ENCODE peak calls at places on chromosome 11, in four cellular contexts. One of them, this sample, is unnamed.

GRCh38 chr11:64074239-64074638 is 38.5 kb downstream of the FLRT1 start:
- DNase-seq in NAMALWA: no peak
- DNase-seq in stimulated activated naive CD8-positive, alpha-beta T cell treated with anti-CD3 and anti-CD28 coated beads, Interleukin-15, Interleukin-2, amounts not matched to agents 100 U/mL and 50 U/mL, for 24 hours: no peak
- DNase-seq in Karpas-422: no peak
- DNase-seq in this sample: no peak

GRCh38 chr11:35155677-35156076 is 16.7 kb downstream of the CD44 start:
- DNase-seq in NAMALWA: no peak
- DNase-seq in Karpas-422: no peak
- DNase-seq in stimulated activated naive CD8-positive, alpha-beta T cell treated with anti-CD3 and anti-CD28 coated beads, Interleukin-15, Interleukin-2, amounts not matched to agents 100 U/mL and 50 U/mL, for 24 hours: no peak
- DNase-seq in this sample: no peak

GRCh38 chr11:58561394-58562102 is 14.1 kb downstream of the LPXN start:
- DNase-seq in stimulated activated naive CD8-positive, alpha-beta T cell treated with anti-CD3 and anti-CD28 coated beads, Interleukin-15, Interleukin-2, amounts not matched to agents 100 U/mL and 50 U/mL, for 24 hours: no peak
- DNase-seq in Karpas-422: no peak
- DNase-seq in NAMALWA: no peak
- DNase-seq in this sample: no peak

GRCh38 chr11:10809373-10810199 is 860 bp upstream of the EIF4G2 start:
- DNase-seq in stimulated activated naive CD8-positive, alpha-beta T cell treated with anti-CD3 and anti-CD28 coated beads, Interleukin-15, Interleukin-2, amounts not matched to agents 100 U/mL and 50 U/mL, for 24 hours: peak
- DNase-seq in NAMALWA: peak
- DNase-seq in Karpas-422: peak
- DNase-seq in this sample: peak

GRCh38 chr11:95074806-95075563 is 8.3 kb downstream of the SRSF8 start:
- DNase-seq in Karpas-422: no peak
- DNase-seq in NAMALWA: no peak
- DNase-seq in stimulated activated naive CD8-positive, alpha-beta T cell treated with anti-CD3 and anti-CD28 coated beads, Interleukin-15, Interleukin-2, amounts not matched to agents 100 U/mL and 50 U/mL, for 24 hours: no peak
- DNase-seq in this sample: no peak

GRCh38 chr11:68567553-68567952 is 107.0 kb downstream of the PPP6R3 start:
- DNase-seq in NAMALWA: no peak
- DNase-seq in stimulated activated naive CD8-positive, alpha-beta T cell treated with anti-CD3 and anti-CD28 coated beads, Interleukin-15, Interleukin-2, amounts not matched to agents 100 U/mL and 50 U/mL, for 24 hours: no peak
- DNase-seq in Karpas-422: no peak
- DNase-seq in this sample: no peak

GRCh38 chr11:111573821-111574249 is 28.4 kb upstream of the SIK2 start:
- DNase-seq in Karpas-422: peak
- DNase-seq in NAMALWA: no peak
- DNase-seq in stimulated activated naive CD8-positive, alpha-beta T cell treated with anti-CD3 and anti-CD28 coated beads, Interleukin-15, Interleukin-2, amounts not matched to agents 100 U/mL and 50 U/mL, for 24 hours: no peak
- DNase-seq in this sample: no peak

GRCh38 chr11:117839234-117839882 is 14.8 kb upstream of the FXYD2 start:
- DNase-seq in stimulated activated naive CD8-positive, alpha-beta T cell treated with anti-CD3 and anti-CD28 coated beads, Interleukin-15, Interleukin-2, amounts not matched to agents 100 U/mL and 50 U/mL, for 24 hours: no peak
- DNase-seq in NAMALWA: no peak
- DNase-seq in Karpas-422: no peak
- DNase-seq in this sample: no peak

GRCh38 chr11:102280237-102280833 is 36.9 kb upstream of the BIRC3 start:
- DNase-seq in Karpas-422: no peak
- DNase-seq in NAMALWA: no peak
- DNase-seq in stimulated activated naive CD8-positive, alpha-beta T cell treated with anti-CD3 and anti-CD28 coated beads, Interleukin-15, Interleukin-2, amounts not matched to agents 100 U/mL and 50 U/mL, for 24 hours: no peak
- DNase-seq in this sample: no peak

GRCh38 chr11:113587318-113587739 is 112.1 kb upstream of the DRD2 start:
- DNase-seq in stimulated activated naive CD8-positive, alpha-beta T cell treated with anti-CD3 and anti-CD28 coated beads, Interleukin-15, Interleukin-2, amounts not matched to agents 100 U/mL and 50 U/mL, for 24 hours: peak
- DNase-seq in NAMALWA: no peak
- DNase-seq in Karpas-422: no peak
- DNase-seq in this sample: no peak

GRCh38 chr11:2573240-2574042 is 126.4 kb downstream of the KCNQ1OT1 start:
- DNase-seq in NAMALWA: no peak
- DNase-seq in stimulated activated naive CD8-positive, alpha-beta T cell treated with anti-CD3 and anti-CD28 coated beads, Interleukin-15, Interleukin-2, amounts not matched to agents 100 U/mL and 50 U/mL, for 24 hours: no peak
- DNase-seq in Karpas-422: no peak
- DNase-seq in this sample: no peak

GRCh38 chr11:77106321-77106720 is 3.7 kb downstream of the OMP start:
- DNase-seq in NAMALWA: no peak
- DNase-seq in Karpas-422: peak
- DNase-seq in stimulated activated naive CD8-positive, alpha-beta T cell treated with anti-CD3 and anti-CD28 coated beads, Interleukin-15, Interleukin-2, amounts not matched to agents 100 U/mL and 50 U/mL, for 24 hours: no peak
- DNase-seq in this sample: no peak

GRCh38 chr11:96648991-96649390 is 259.2 kb downstream of the JRKL start:
- DNase-seq in stimulated activated naive CD8-positive, alpha-beta T cell treated with anti-CD3 and anti-CD28 coated beads, Interleukin-15, Interleukin-2, amounts not matched to agents 100 U/mL and 50 U/mL, for 24 hours: no peak
- DNase-seq in NAMALWA: no peak
- DNase-seq in Karpas-422: no peak
- DNase-seq in this sample: no peak

GRCh38 chr11:14529933-14530332 is 9.7 kb upstream of the PSMA1 start:
- DNase-seq in NAMALWA: no peak
- DNase-seq in Karpas-422: no peak
- DNase-seq in stimulated activated naive CD8-positive, alpha-beta T cell treated with anti-CD3 and anti-CD28 coated beads, Interleukin-15, Interleukin-2, amounts not matched to agents 100 U/mL and 50 U/mL, for 24 hours: no peak
- DNase-seq in this sample: no peak

GRCh38 chr11:109704432-109704831 is 282.4 kb downstream of the C11orf87 start:
- DNase-seq in Karpas-422: no peak
- DNase-seq in NAMALWA: no peak
- DNase-seq in stimulated activated naive CD8-positive, alpha-beta T cell treated with anti-CD3 and anti-CD28 coated beads, Interleukin-15, Interleukin-2, amounts not matched to agents 100 U/mL and 50 U/mL, for 24 hours: no peak
- DNase-seq in this sample: no peak

GRCh38 chr11:112734207-112734606 is 227.0 kb upstream of the NCAM1 start:
- DNase-seq in stimulated activated naive CD8-positive, alpha-beta T cell treated with anti-CD3 and anti-CD28 coated beads, Interleukin-15, Interleukin-2, amounts not matched to agents 100 U/mL and 50 U/mL, for 24 hours: no peak
- DNase-seq in Karpas-422: peak
- DNase-seq in NAMALWA: peak
- DNase-seq in this sample: peak

GRCh38 chr11:62489204-62489603 is 57.4 kb downstream of the AHNAK start:
- DNase-seq in Karpas-422: no peak
- DNase-seq in NAMALWA: no peak
- DNase-seq in stimulated activated naive CD8-positive, alpha-beta T cell treated with anti-CD3 and anti-CD28 coated beads, Interleukin-15, Interleukin-2, amounts not matched to agents 100 U/mL and 50 U/mL, for 24 hours: no peak
- DNase-seq in this sample: no peak

GRCh38 chr11:5701184-5701583 is 11.6 kb downstream of the TRIM22 start:
- DNase-seq in NAMALWA: no peak
- DNase-seq in Karpas-422: no peak
- DNase-seq in stimulated activated naive CD8-positive, alpha-beta T cell treated with anti-CD3 and anti-CD28 coated beads, Interleukin-15, Interleukin-2, amounts not matched to agents 100 U/mL and 50 U/mL, for 24 hours: no peak
- DNase-seq in this sample: no peak

GRCh38 chr11:75311858-75312288 is 39.6 kb downstream of the ARRB1 start:
- DNase-seq in NAMALWA: no peak
- DNase-seq in Karpas-422: no peak
- DNase-seq in stimulated activated naive CD8-positive, alpha-beta T cell treated with anti-CD3 and anti-CD28 coated beads, Interleukin-15, Interleukin-2, amounts not matched to agents 100 U/mL and 50 U/mL, for 24 hours: no peak
- DNase-seq in this sample: no peak

GRCh38 chr11:83998921-83999320 is 712.8 kb upstream of the CCDC90B start:
- DNase-seq in Karpas-422: no peak
- DNase-seq in NAMALWA: no peak
- DNase-seq in stimulated activated naive CD8-positive, alpha-beta T cell treated with anti-CD3 and anti-CD28 coated beads, Interleukin-15, Interleukin-2, amounts not matched to agents 100 U/mL and 50 U/mL, for 24 hours: no peak
- DNase-seq in this sample: no peak

GRCh38 chr11:40185793-40186192 is 1273.7 kb downstream of the LRRC4C start:
- DNase-seq in NAMALWA: no peak
- DNase-seq in Karpas-422: no peak
- DNase-seq in stimulated activated naive CD8-positive, alpha-beta T cell treated with anti-CD3 and anti-CD28 coated beads, Interleukin-15, Interleukin-2, amounts not matched to agents 100 U/mL and 50 U/mL, for 24 hours: no peak
- DNase-seq in this sample: no peak

GRCh38 chr11:24163146-24163545 is 333.7 kb upstream of the LUZP2 start:
- DNase-seq in stimulated activated naive CD8-positive, alpha-beta T cell treated with anti-CD3 and anti-CD28 coated beads, Interleukin-15, Interleukin-2, amounts not matched to agents 100 U/mL and 50 U/mL, for 24 hours: no peak
- DNase-seq in NAMALWA: no peak
- DNase-seq in Karpas-422: no peak
- DNase-seq in this sample: no peak

GRCh38 chr11:76237914-76238313 is 31.6 kb upstream of the WNT11 start:
- DNase-seq in NAMALWA: peak
- DNase-seq in Karpas-422: no peak
- DNase-seq in stimulated activated naive CD8-positive, alpha-beta T cell treated with anti-CD3 and anti-CD28 coated beads, Interleukin-15, Interleukin-2, amounts not matched to agents 100 U/mL and 50 U/mL, for 24 hours: no peak
- DNase-seq in this sample: no peak

GRCh38 chr11:32526715-32527114 is 56.9 kb upstream of the EIF3M start:
- DNase-seq in Karpas-422: no peak
- DNase-seq in NAMALWA: no peak
- DNase-seq in stimulated activated naive CD8-positive, alpha-beta T cell treated with anti-CD3 and anti-CD28 coated beads, Interleukin-15, Interleukin-2, amounts not matched to agents 100 U/mL and 50 U/mL, for 24 hours: no peak
- DNase-seq in this sample: no peak

GRCh38 chr11:61254403-61255025 is 13.5 kb downstream of the PGA5 start:
- DNase-seq in stimulated activated naive CD8-positive, alpha-beta T cell treated with anti-CD3 and anti-CD28 coated beads, Interleukin-15, Interleukin-2, amounts not matched to agents 100 U/mL and 50 U/mL, for 24 hours: peak
- DNase-seq in NAMALWA: peak
- DNase-seq in Karpas-422: peak
- DNase-seq in this sample: peak

GRCh38 chr11:109048098-109048497 is 373.9 kb upstream of the C11orf87 start:
- DNase-seq in NAMALWA: no peak
- DNase-seq in stimulated activated naive CD8-positive, alpha-beta T cell treated with anti-CD3 and anti-CD28 coated beads, Interleukin-15, Interleukin-2, amounts not matched to agents 100 U/mL and 50 U/mL, for 24 hours: no peak
- DNase-seq in Karpas-422: no peak
- DNase-seq in this sample: no peak

GRCh38 chr11:57047610-57048009 is 58.9 kb downstream of the OR5AK2 start:
- DNase-seq in Karpas-422: no peak
- DNase-seq in stimulated activated naive CD8-positive, alpha-beta T cell treated with anti-CD3 and anti-CD28 coated beads, Interleukin-15, Interleukin-2, amounts not matched to agents 100 U/mL and 50 U/mL, for 24 hours: no peak
- DNase-seq in NAMALWA: no peak
- DNase-seq in this sample: no peak

GRCh38 chr11:8249482-8249881 is 14.2 kb downstream of the LMO1 start:
- DNase-seq in Karpas-422: no peak
- DNase-seq in NAMALWA: no peak
- DNase-seq in stimulated activated naive CD8-positive, alpha-beta T cell treated with anti-CD3 and anti-CD28 coated beads, Interleukin-15, Interleukin-2, amounts not matched to agents 100 U/mL and 50 U/mL, for 24 hours: no peak
- DNase-seq in this sample: no peak

GRCh38 chr11:45339754-45340519 is 53.8 kb upstream of the SYT13 start:
- DNase-seq in stimulated activated naive CD8-positive, alpha-beta T cell treated with anti-CD3 and anti-CD28 coated beads, Interleukin-15, Interleukin-2, amounts not matched to agents 100 U/mL and 50 U/mL, for 24 hours: peak
- DNase-seq in NAMALWA: peak
- DNase-seq in Karpas-422: peak
- DNase-seq in this sample: peak

GRCh38 chr11:38791346-38791961 is 2193.4 kb upstream of the RAG2 start:
- DNase-seq in stimulated activated naive CD8-positive, alpha-beta T cell treated with anti-CD3 and anti-CD28 coated beads, Interleukin-15, Interleukin-2, amounts not matched to agents 100 U/mL and 50 U/mL, for 24 hours: peak
- DNase-seq in NAMALWA: peak
- DNase-seq in Karpas-422: peak
- DNase-seq in this sample: peak

GRCh38 chr11:19345848-19346681 is 105.3 kb upstream of the E2F8 start:
- DNase-seq in NAMALWA: peak
- DNase-seq in Karpas-422: no peak
- DNase-seq in stimulated activated naive CD8-positive, alpha-beta T cell treated with anti-CD3 and anti-CD28 coated beads, Interleukin-15, Interleukin-2, amounts not matched to agents 100 U/mL and 50 U/mL, for 24 hours: no peak
- DNase-seq in this sample: no peak

This sample was measured in DND-41.